ENCODE peak calls at places on chromosome 7, in four cellular contexts. One of them, this sample, is unnamed.

GRCh38 chr7:101867265-101867664 is 49.8 kb downstream of the CUX1 start:
- DNase-seq in CD8-positive, alpha-beta memory T cell: no peak
- DNase-seq in GM23248: no peak
- DNase-seq in CD8-positive, alpha-beta T cell: no peak
- DNase-seq in this sample: no peak

GRCh38 chr7:6248581-6248980 is 23.8 kb downstream of the CYTH3 start:
- DNase-seq in CD8-positive, alpha-beta T cell: no peak
- DNase-seq in GM23248: peak
- DNase-seq in CD8-positive, alpha-beta memory T cell: no peak
- DNase-seq in this sample: peak

GRCh38 chr7:2539031-2540028 is 16.0 kb downstream of the BRAT1 start:
- DNase-seq in GM23248: no peak
- DNase-seq in CD8-positive, alpha-beta memory T cell: no peak
- DNase-seq in CD8-positive, alpha-beta T cell: no peak
- DNase-seq in this sample: no peak

GRCh38 chr7:94266278-94266677 is 128.4 kb upstream of the COL1A2 start:
- DNase-seq in GM23248: peak
- DNase-seq in CD8-positive, alpha-beta T cell: no peak
- DNase-seq in CD8-positive, alpha-beta memory T cell: no peak
- DNase-seq in this sample: peak

GRCh38 chr7:27349621-27350020 is 107.0 kb downstream of the EVX1 start:
- DNase-seq in CD8-positive, alpha-beta T cell: no peak
- DNase-seq in CD8-positive, alpha-beta memory T cell: no peak
- DNase-seq in GM23248: no peak
- DNase-seq in this sample: no peak

GRCh38 chr7:44963526-44964290 is 15.1 kb downstream of the MYO1G start:
- DNase-seq in CD8-positive, alpha-beta memory T cell: no peak
- DNase-seq in GM23248: no peak
- DNase-seq in CD8-positive, alpha-beta T cell: no peak
- DNase-seq in this sample: no peak

GRCh38 chr7:70647801-70648491 is 484.0 kb upstream of the GALNT17 start:
- DNase-seq in CD8-positive, alpha-beta memory T cell: peak
- DNase-seq in GM23248: peak
- DNase-seq in CD8-positive, alpha-beta T cell: peak
- DNase-seq in this sample: peak

GRCh38 chr7:129375221-129375938 is 58.9 kb upstream of the STRIP2 start:
- DNase-seq in CD8-positive, alpha-beta T cell: no peak
- DNase-seq in CD8-positive, alpha-beta memory T cell: no peak
- DNase-seq in GM23248: no peak
- DNase-seq in this sample: no peak

GRCh38 chr7:127786184-127786583 is 134.2 kb downstream of the SND1 start:
- DNase-seq in GM23248: peak
- DNase-seq in CD8-positive, alpha-beta T cell: no peak
- DNase-seq in CD8-positive, alpha-beta memory T cell: no peak
- DNase-seq in this sample: peak

GRCh38 chr7:75649462-75649861 is 89.3 kb downstream of the HIP1 start:
- DNase-seq in CD8-positive, alpha-beta T cell: no peak
- DNase-seq in CD8-positive, alpha-beta memory T cell: no peak
- DNase-seq in GM23248: no peak
- DNase-seq in this sample: no peak

GRCh38 chr7:149820622-149821190 is 17.5 kb upstream of the ZNF862 start:
- DNase-seq in GM23248: no peak
- DNase-seq in CD8-positive, alpha-beta T cell: no peak
- DNase-seq in CD8-positive, alpha-beta memory T cell: no peak
- DNase-seq in this sample: no peak

GRCh38 chr7:17038160-17038782 is 156.5 kb upstream of the AGR3 start:
- DNase-seq in CD8-positive, alpha-beta memory T cell: no peak
- DNase-seq in GM23248: no peak
- DNase-seq in CD8-positive, alpha-beta T cell: no peak
- DNase-seq in this sample: no peak

GRCh38 chr7:151752816-151753600 is 123.9 kb downstream of the PRKAG2 start:
- DNase-seq in CD8-positive, alpha-beta memory T cell: no peak
- DNase-seq in GM23248: no peak
- DNase-seq in CD8-positive, alpha-beta T cell: no peak
- DNase-seq in this sample: peak

GRCh38 chr7:8089036-8089780 is 120.6 kb downstream of the GLCCI1 start:
- DNase-seq in CD8-positive, alpha-beta memory T cell: no peak
- DNase-seq in GM23248: no peak
- DNase-seq in CD8-positive, alpha-beta T cell: no peak
- DNase-seq in this sample: no peak

GRCh38 chr7:79454325-79454960 is 976 bp upstream of the MAGI2 start:
- DNase-seq in CD8-positive, alpha-beta T cell: no peak
- DNase-seq in CD8-positive, alpha-beta memory T cell: no peak
- DNase-seq in GM23248: peak
- DNase-seq in this sample: peak

GRCh38 chr7:79453266-79453557 is 255 bp downstream of the MAGI2 start:
- DNase-seq in GM23248: no peak
- DNase-seq in CD8-positive, alpha-beta memory T cell: no peak
- DNase-seq in CD8-positive, alpha-beta T cell: no peak
- DNase-seq in this sample: no peak

GRCh38 chr7:79453558-79454324 is at the start of gene MAGI2:
- DNase-seq in CD8-positive, alpha-beta T cell: peak
- DNase-seq in CD8-positive, alpha-beta memory T cell: no peak
- DNase-seq in GM23248: peak
- DNase-seq in this sample: peak

GRCh38 chr7:79452495-79453265 is 787 bp downstream of the MAGI2 start:
- DNase-seq in CD8-positive, alpha-beta memory T cell: no peak
- DNase-seq in CD8-positive, alpha-beta T cell: no peak
- DNase-seq in GM23248: peak
- DNase-seq in this sample: peak

DNA sequence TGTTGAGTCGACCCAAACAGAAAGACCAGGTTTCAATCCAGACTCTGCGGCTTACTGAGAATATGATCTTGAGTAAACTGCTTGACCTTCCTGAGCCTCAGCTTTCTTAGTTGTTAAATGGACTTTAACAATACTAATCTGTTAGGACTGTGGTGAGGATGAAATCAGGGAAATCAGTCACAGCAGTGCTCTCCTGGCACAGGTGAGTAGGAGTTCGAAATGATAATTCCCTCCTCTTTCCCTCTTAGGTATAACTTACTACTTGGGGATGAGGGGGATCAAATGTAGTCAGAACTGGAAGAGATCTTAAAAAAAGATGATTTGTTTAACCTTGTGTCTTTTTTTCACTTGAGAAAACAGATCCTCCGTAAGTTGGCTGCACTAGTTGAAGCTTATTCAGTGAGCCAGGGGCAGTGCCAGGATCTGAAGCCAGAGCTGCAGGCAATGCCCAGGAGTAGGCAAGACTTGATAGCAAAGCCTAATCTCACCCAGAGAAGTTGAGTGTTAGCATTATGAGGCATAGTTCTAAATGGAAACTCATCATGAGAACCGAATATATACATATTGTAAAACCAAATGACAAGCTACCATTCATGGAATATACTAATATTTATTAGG is 1.8 kb upstream of the MAGI2 start:
- DNase-seq in CD8-positive, alpha-beta memory T cell: no peak
- DNase-seq in GM23248: no peak
- DNase-seq in CD8-positive, alpha-beta T cell: no peak
- DNase-seq in this sample: no peak
- H3K4me3 ChIP-seq in CD8-positive, alpha-beta memory T cell: no peak
- H3K4me3 ChIP-seq in GM23248: peak
- H3K4me3 ChIP-seq in CD8-positive, alpha-beta T cell: no peak
- H3K4me3 ChIP-seq in this sample: peak

GRCh38 chr7:142796501-142797341 is 26.0 kb downstream of the PRSS2 start:
- DNase-seq in CD8-positive, alpha-beta memory T cell: no peak
- DNase-seq in GM23248: peak
- DNase-seq in CD8-positive, alpha-beta T cell: no peak
- DNase-seq in this sample: peak
- H3K27ac ChIP-seq in CD8-positive, alpha-beta memory T cell: peak
- H3K27ac ChIP-seq in GM23248: no peak
- H3K27ac ChIP-seq in CD8-positive, alpha-beta T cell: peak
- H3K27ac ChIP-seq in this sample: no peak

GRCh38 chr7:80838643-80839042 is 80.2 kb downstream of the SEMA3C start:
- DNase-seq in CD8-positive, alpha-beta memory T cell: no peak
- DNase-seq in GM23248: no peak
- DNase-seq in CD8-positive, alpha-beta T cell: no peak
- DNase-seq in this sample: no peak
- H3K4me3 ChIP-seq in CD8-positive, alpha-beta memory T cell: no peak
- H3K4me3 ChIP-seq in GM23248: no peak
- H3K4me3 ChIP-seq in CD8-positive, alpha-beta T cell: no peak
- H3K4me3 ChIP-seq in this sample: no peak

GRCh38 chr7:80954181-80954580 is 35.3 kb upstream of the SEMA3C start:
- DNase-seq in CD8-positive, alpha-beta T cell: no peak
- DNase-seq in CD8-positive, alpha-beta memory T cell: no peak
- DNase-seq in GM23248: no peak
- DNase-seq in this sample: no peak

GRCh38 chr7:80949449-80949848 is 30.6 kb upstream of the SEMA3C start:
- DNase-seq in CD8-positive, alpha-beta T cell: no peak
- DNase-seq in GM23248: no peak
- DNase-seq in CD8-positive, alpha-beta memory T cell: no peak
- DNase-seq in this sample: no peak

DNA sequence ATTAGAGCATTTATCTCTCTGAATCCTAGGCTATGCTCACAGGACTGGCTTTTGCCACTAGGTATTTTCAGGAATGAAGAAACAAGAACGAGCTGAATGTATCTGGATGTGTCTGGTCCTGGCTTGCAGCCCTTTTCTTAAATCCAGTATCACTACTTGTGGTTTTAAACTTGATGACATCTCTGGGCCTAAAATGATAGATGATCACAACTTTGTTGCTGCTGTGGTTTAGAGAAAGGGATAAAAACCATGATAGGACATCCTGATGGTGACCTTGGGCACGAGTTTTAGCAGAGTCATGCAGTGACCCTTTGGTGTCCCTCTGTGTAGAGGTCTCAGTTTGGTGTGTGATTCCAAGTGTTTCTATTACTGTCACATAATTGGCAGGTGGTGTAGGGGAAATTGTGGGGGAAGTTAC is 31.7 kb upstream of the SEMA3C start:
- DNase-seq in CD8-positive, alpha-beta memory T cell: no peak
- DNase-seq in CD8-positive, alpha-beta T cell: no peak
- DNase-seq in GM23248: no peak
- DNase-seq in this sample: no peak
- H3K27ac ChIP-seq in CD8-positive, alpha-beta memory T cell: no peak
- H3K27ac ChIP-seq in CD8-positive, alpha-beta T cell: no peak
- H3K27ac ChIP-seq in GM23248: no peak
- H3K27ac ChIP-seq in this sample: no peak

GRCh38 chr7:21355406-21355874 is 72.4 kb upstream of the SP4 start:
- DNase-seq in CD8-positive, alpha-beta T cell: peak
- DNase-seq in CD8-positive, alpha-beta memory T cell: peak
- DNase-seq in GM23248: no peak
- DNase-seq in this sample: no peak
- H3K4me3 ChIP-seq in CD8-positive, alpha-beta T cell: no peak
- H3K4me3 ChIP-seq in CD8-positive, alpha-beta memory T cell: peak
- H3K4me3 ChIP-seq in GM23248: no peak
- H3K4me3 ChIP-seq in this sample: no peak

This sample was measured in fibroblast of lung.